ENCODE peak calls at places on chromosomes 3 and 15, in five cellular contexts. D is COR-L47; E is stimulated activated CD4-positive, alpha-beta T cell treated with anti-CD3 and anti-CD28 coated beads, Interleukin-4, amount 100 ng/mL, for 48 hours; Q is DMS 273 treated with DMSO at 0.1 percent for 48 hours; T is H4. K is an unnamed sample.

GRCh38 chr3:53180305-53181023 is 19.5 kb downstream of the PRKCD start:
- DNase-seq in D (no peak), E (no peak), Q (no peak), T (no peak), K (no peak)

GRCh38 chr3:141274411-141275031 is 42.9 kb downstream of the PXYLP1 start:
- DNase-seq in D (no peak), E (no peak), Q (no peak), T (no peak), K (no peak)

GRCh38 chr15:57667171-57667924 is 39.2 kb upstream of the POLR2M start:
- DNase-seq in D (no peak), E (no peak), Q (no peak), T (peak; percentile 60), K (peak; percentile 53)

GRCh38 chr15:89807689-89808088 is 7.0 kb downstream of the ANPEP start:
- DNase-seq in D (no peak), E (no peak), Q (no peak), T (no peak), K (no peak)

GRCh38 chr15:59879506-59879905 is 124.6 kb upstream of the FOXB1 start:
- DNase-seq in D (no peak), E (no peak), Q (no peak), T (no peak), K (no peak)

GRCh38 chr15:65032823-65033537 is 3.5 kb upstream of the MTFMT start:
- DNase-seq in D (no peak), E (peak; percentile 24), Q (no peak), T (peak; percentile 74), K (peak; percentile 80)

GRCh38 chr3:114093596-114093995 is 37.1 kb downstream of the QTRT2 start:
- DNase-seq in D (no peak), E (no peak), Q (no peak), T (peak; percentile 56), K (peak; percentile 78)

GRCh38 chr3:41045491-41045890 is 153.8 kb upstream of the CTNNB1 start:
- DNase-seq in D (no peak), E (no peak), Q (no peak), T (no peak), K (no peak)

GRCh38 chr15:24955549-24955929 is 752 bp downstream of the SNRPN start:
- DNase-seq in D (no peak), E (no peak), Q (no peak), T (no peak), K (peak; percentile 1)

GRCh38 chr15:91268510-91268909 is 168.5 kb downstream of the SV2B start:
- DNase-seq in D (no peak), E (peak; percentile 13), Q (no peak), T (peak; percentile 25), K (peak; percentile 34)

GRCh38 chr3:11377726-11378125 is 105.5 kb downstream of the ATG7 start:
- DNase-seq in D (no peak), E (no peak), Q (no peak), T (no peak), K (no peak)

K was measured in A673.